ENCODE peak calls at places on chromosomes 11 and 22, in five cellular contexts. X is mesendoderm, E is PC-3, T is tibial artery, I is right lobe of liver. A is an unnamed sample.
A peak's percentile ranks its signal among the peaks of the same experiment; 100 is the strongest.

GRCh38 chr22:19895160-19895849 is 40.6 kb upstream of the GNB1L start:
- DNase-seq in X (no peak), E (no peak), T (no peak), I (no peak), A (no peak)

GRCh38 chr11:66568124-66568916 is at the start of gene CTSF:
- DNase-seq in X (no peak), E (peak; percentile 58), T (peak; percentile 94), I (peak; percentile 93), A (peak; percentile 85)

GRCh38 chr11:71485466-71485865 is 32.5 kb downstream of the NADSYN1 start:
- DNase-seq in X (no peak), E (no peak), T (no peak), I (no peak), A (no peak)

GRCh38 chr11:116275634-116276033 is 497.2 kb downstream of the BUD13 start:
- DNase-seq in X (peak; percentile 60), E (peak; percentile 22), T (no peak), I (no peak), A (no peak)

GRCh38 chr11:108752297-108752751 is 87.5 kb downstream of the DDX10 start:
- DNase-seq in X (no peak), E (peak; percentile 60), T (no peak), I (no peak), A (no peak)

GRCh38 chr11:114291381-114291780 is 4.8 kb upstream of the NNMT start:
- DNase-seq in X (no peak), E (no peak), T (no peak), I (no peak), A (no peak)

GRCh38 chr11:26287067-26287518 is 44.8 kb upstream of the ANO3 start:
- DNase-seq in X (no peak), E (peak; percentile 4), T (no peak), I (no peak), A (no peak)

GRCh38 chr22:20514658-20515406 is 7.4 kb downstream of the MED15 start:
- DNase-seq in X (no peak), E (peak; percentile 88), T (no peak), I (peak; percentile 18), A (no peak)

GRCh38 chr11:71563401-71563800 is 2.0 kb upstream of the KRTAP5-10 start:
- DNase-seq in X (peak; percentile 83), E (peak; percentile 83), T (no peak), I (no peak), A (no peak)

GRCh38 chr11:126487711-126488110 is 132.2 kb downstream of the ST3GAL4 start:
- DNase-seq in X (no peak), E (no peak), T (no peak), I (no peak), A (no peak)

GRCh38 chr11:75492181-75492820 is 33.4 kb downstream of the GDPD5 start:
- DNase-seq in X (peak; percentile 81), E (peak; percentile 51), T (no peak), I (no peak), A (peak; percentile 77)

GRCh38 chr11:48123934-48124755 is 92.5 kb upstream of the OR4B1 start:
- DNase-seq in X (no peak), E (no peak), T (no peak), I (no peak), A (no peak)

GRCh38 chr22:46147471-46148267 is 2.7 kb upstream of the PPARA start:
- DNase-seq in X (no peak), E (no peak), T (no peak), I (peak; percentile 96), A (no peak)

GRCh38 chr11:95337175-95337957 is 106.4 kb upstream of the SESN3 start:
- DNase-seq in X (peak; percentile 87), E (no peak), T (peak; percentile 81), I (peak; percentile 59), A (peak; percentile 16)

GRCh38 chr11:61815790-61816735 is 740 bp downstream of the FADS1 start:
- DNase-seq in X (peak; percentile 93), E (peak; percentile 92), T (peak; percentile 89), I (peak; percentile 74), A (peak; percentile 76)

GRCh38 chr22:31730344-31730711 is 19.6 kb downstream of the PRR14L start:
- DNase-seq in X (peak; percentile 38), E (no peak), T (peak; percentile 10), I (no peak), A (no peak)

GRCh38 chr11:67699521-67699920 is 25.1 kb upstream of the ALDH3B2 start:
- DNase-seq in X (no peak), E (peak; percentile 89), T (no peak), I (no peak), A (no peak)

GRCh38 chr11:89633125-89633695 is 76.9 kb upstream of the TRIM77 start:
- DNase-seq in X (no peak), E (no peak), T (no peak), I (no peak), A (no peak)

GRCh38 chr11:125886997-125887372 is 483 bp upstream of the HYLS1 start:
- DNase-seq in X (no peak), E (peak; percentile 63), T (no peak), I (peak; percentile 63), A (no peak)

GRCh38 chr22:43157874-43158546 is 6.7 kb downstream of the TSPO start:
- DNase-seq in X (no peak), E (no peak), T (no peak), I (no peak), A (no peak)

GRCh38 chr22:43159484-43160178 is 8.3 kb downstream of the TSPO start:
- DNase-seq in X (peak; percentile 31), E (no peak), T (no peak), I (no peak), A (no peak)

GRCh38 chr22:43158778-43159483 is 7.6 kb downstream of the TSPO start:
- DNase-seq in X (no peak), E (no peak), T (no peak), I (no peak), A (no peak)

GRCh38 chr22:43162412-43163150 is 11.2 kb downstream of the TSPO start:
- DNase-seq in X (no peak), E (no peak), T (no peak), I (no peak), A (no peak)

GRCh38 chr22:43160497-43161126 is 9.3 kb downstream of the TSPO start:
- DNase-seq in X (no peak), E (no peak), T (no peak), I (no peak), A (no peak)
- H3K4me1 ChIP-seq in X (no peaks in the 10 kb centered on the region), E (peaks cover under 1% of the 10 kb centered on the region), T (no peaks in the 10 kb centered on the region), I (no peaks in the 10 kb centered on the region), A (no peaks in the 10 kb centered on the region)

GRCh38 chr22:23519442-23520177 is 60.5 kb downstream of the IGLL1 start:
- DNase-seq in X (no peak), E (no peak), T (no peak), I (peak; percentile 39), A (no peak)
- H3K27me3 ChIP-seq in X (no peaks in the 10 kb centered on the region), E (no peaks in the 10 kb centered on the region), T (no peaks in the 10 kb centered on the region), I (no peaks in the 10 kb centered on the region), A (peaks cover 6% of the 10 kb centered on the region)

DNA sequence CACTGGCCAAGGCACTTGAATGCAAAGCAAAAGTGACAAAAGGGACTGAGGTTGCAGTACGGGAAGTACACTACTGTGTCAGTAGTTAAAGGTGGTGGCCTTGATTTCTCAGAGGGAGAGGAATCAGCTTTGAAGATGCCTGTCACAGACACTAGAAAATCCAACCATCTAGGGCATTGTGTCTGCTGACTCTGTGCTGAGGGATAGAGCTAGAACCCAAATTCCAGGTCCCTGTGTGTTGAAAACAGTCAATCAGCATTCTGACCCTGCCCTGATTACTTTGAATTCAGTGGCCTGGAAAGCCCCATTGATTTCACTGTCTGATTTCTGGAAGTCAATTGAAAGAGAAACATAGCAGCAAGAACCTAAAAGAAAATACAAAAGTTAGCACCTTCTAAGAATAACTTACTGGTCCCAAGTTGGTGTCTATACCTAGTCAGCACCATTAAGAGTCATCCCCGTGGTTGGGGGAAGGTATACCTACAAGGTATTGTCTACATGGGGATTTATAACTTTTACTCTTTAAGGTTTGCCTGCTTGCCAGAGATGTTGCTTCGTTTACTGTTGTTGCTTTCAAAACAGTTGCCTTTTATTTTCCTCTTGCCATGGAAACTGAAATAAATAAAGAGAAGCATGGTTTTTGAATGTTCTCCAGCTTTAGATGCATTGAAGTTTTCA is 97.2 kb downstream of the PDHX start:
- DNase-seq in X (no peak), E (no peak), T (no peak), I (no peak), A (no peak)
- H3K4me1 ChIP-seq in X (peaks cover 8% of the 10 kb centered on the region), E (peaks cover 38% of the 10 kb centered on the region), T (no peaks in the 10 kb centered on the region), I (no peaks in the 10 kb centered on the region), A (peaks cover 21% of the 10 kb centered on the region)

DNA sequence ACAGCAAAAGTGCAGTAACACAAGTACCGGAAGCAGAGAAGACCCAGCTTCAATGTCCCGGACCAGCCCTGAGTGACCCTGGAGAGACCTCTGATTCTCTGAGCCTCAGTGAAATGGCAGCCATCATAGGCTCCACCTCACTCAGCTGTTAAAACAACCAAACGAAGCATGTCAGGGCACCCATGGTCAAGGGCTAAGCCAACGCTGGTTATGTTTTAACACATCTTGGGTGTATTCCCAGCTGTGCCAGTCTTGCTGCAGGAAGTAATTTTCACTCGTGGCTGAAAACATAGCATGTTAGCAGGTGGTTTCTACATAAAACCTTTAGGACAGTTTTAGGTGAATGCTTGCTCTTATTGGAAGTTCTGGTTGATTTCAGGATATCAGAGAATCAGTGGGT is 30.9 kb downstream of the LMO2 start:
- DNase-seq in X (no peak), E (no peak), T (no peak), I (no peak), A (no peak)
- H3K27me3 ChIP-seq in X (no peaks in the 10 kb centered on the region), E (peaks cover 65% of the 10 kb centered on the region), T (peaks cover 31% of the 10 kb centered on the region), I (no peaks in the 10 kb centered on the region), A (peaks cover 6% of the 10 kb centered on the region)

GRCh38 chr11:122207505-122207904 is 91.5 kb upstream of the BLID start:
- DNase-seq in X (no peak), E (no peak), T (no peak), I (no peak), A (no peak)

GRCh38 chr11:122207921-122208764 is 92.1 kb upstream of the BLID start:
- DNase-seq in X (no peak), E (no peak), T (no peak), I (no peak), A (no peak)

GRCh38 chr11:122213111-122213510 is 97.1 kb upstream of the BLID start:
- DNase-seq in X (no peak), E (no peak), T (no peak), I (no peak), A (no peak)

GRCh38 chr11:122209619-122210377 is 93.8 kb upstream of the BLID start:
- DNase-seq in X (no peak), E (no peak), T (peak; percentile 91), I (no peak), A (no peak)

DNA sequence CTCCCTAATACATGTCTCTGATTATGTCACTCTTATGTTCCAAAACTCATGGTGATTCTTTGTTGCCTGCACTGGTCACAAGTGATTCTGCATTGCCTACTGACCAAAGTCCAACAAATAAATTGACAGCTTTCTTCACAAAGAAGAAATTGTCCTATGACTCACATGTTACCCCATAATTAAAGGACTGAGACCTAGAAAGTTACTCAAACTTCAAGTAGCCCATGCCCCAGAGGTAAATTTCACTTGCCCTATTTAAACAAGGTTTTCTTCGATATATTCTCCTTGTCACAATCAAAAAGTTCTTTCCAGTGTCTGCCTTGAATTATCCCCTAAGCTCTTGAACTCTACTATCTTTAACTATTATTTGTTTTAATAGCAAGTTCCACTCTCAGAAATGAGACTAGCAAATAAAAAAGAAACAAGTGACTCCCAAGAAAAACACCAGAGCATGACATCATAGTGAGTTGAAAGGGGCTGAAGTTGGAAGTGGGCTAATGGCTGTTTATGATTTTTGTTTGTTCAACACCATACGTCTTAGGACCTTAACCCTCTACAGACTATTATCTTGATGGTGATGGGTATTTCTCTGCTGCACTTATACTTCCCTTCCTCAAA is 94.5 kb upstream of the BLID start:
- DNase-seq in X (no peak), E (no peak), T (no peak), I (no peak), A (no peak)
- H3K4me1 ChIP-seq in X (no peaks in the 10 kb centered on the region), E (peaks cover 5% of the 10 kb centered on the region), T (no peaks in the 10 kb centered on the region), I (peaks cover 2% of the 10 kb centered on the region), A (no peaks in the 10 kb centered on the region)

GRCh38 chr11:44797051-44797450 is 70.3 kb downstream of the TSPAN18 start:
- DNase-seq in X (no peak), E (no peak), T (no peak), I (no peak), A (no peak)
- H3K27me3 ChIP-seq in X (no peaks in the 10 kb centered on the region), E (peaks cover 67% of the 10 kb centered on the region), T (no peaks in the 10 kb centered on the region), I (no peaks in the 10 kb centered on the region), A (no peaks in the 10 kb centered on the region)

A was measured in CD8-positive, alpha-beta T cell.